ENCODE peak calls at places on chromosome 17, in nine cellular contexts. S, T, O, L, R, E, A, X and B are unnamed samples.
A peak's percentile ranks its signal among the peaks of the same experiment; 100 is the strongest.

GRCh38 chr17:18009609-18010420 is 29.2 kb downstream of the ATPAF2 start:
- DNase-seq in S (no peak), T (no peak), O (no peak), L (no peak), R (no peak), E (no peak), A (no peak), X (no peak), B (no peak)

GRCh38 chr17:38608648-38609047 is 2.9 kb upstream of the SRCIN1 start:
- DNase-seq in S (no peak), T (peak; percentile 52), O (no peak), L (peak; percentile 92), R (no peak), E (no peak), A (no peak), X (no peak), B (no peak)

GRCh38 chr17:3865166-3865565 is 19.1 kb upstream of the NCBP3 start:
- DNase-seq in S (no peak), T (no peak), O (no peak), L (no peak), R (no peak), E (peak; percentile 22), A (no peak), X (no peak), B (peak; percentile 45)

GRCh38 chr17:72126575-72127486 is 6.0 kb downstream of the SOX9 start:
- DNase-seq in S (no peak), T (peak; percentile 54), O (peak; percentile 75), L (peak; percentile 63), R (peak; percentile 92), E (no peak), A (no peak), X (no peak), B (no peak)

GRCh38 chr17:40458851-40459482 is 15.7 kb downstream of the IGFBP4 start:
- DNase-seq in S (no peak), T (no peak), O (peak; percentile 42), L (no peak), R (no peak), E (no peak), A (no peak), X (no peak), B (no peak)

GRCh38 chr17:2412561-2413021 is 11.7 kb upstream of the MNT start:
- DNase-seq in S (no peak), T (no peak), O (no peak), L (no peak), R (peak; percentile 58), E (no peak), A (no peak), X (no peak), B (no peak)

GRCh38 chr17:74738051-74738996 is 1.3 kb downstream of the RAB37 start:
- DNase-seq in S (peak; percentile 88), T (no peak), O (peak; percentile 81), L (peak; percentile 62), R (no peak), E (no peak), A (no peak), X (peak; percentile 68), B (no peak)

GRCh38 chr17:6374761-6375312 is 60.1 kb downstream of the AIPL1 start:
- DNase-seq in S (no peak), T (peak; percentile 84), O (peak; percentile 66), L (no peak), R (peak; percentile 39), E (no peak), A (no peak), X (no peak), B (no peak)

GRCh38 chr17:49497147-49498036 is 2.3 kb downstream of the NGFR start:
- DNase-seq in S (no peak), T (peak; percentile 37), O (no peak), L (no peak), R (peak; percentile 15), E (no peak), A (no peak), X (no peak), B (no peak)

GRCh38 chr17:43456661-43457361 is 27.0 kb upstream of the DHX8 start:
- DNase-seq in S (no peak), T (peak; percentile 13), O (no peak), L (peak; percentile 25), R (peak; percentile 86), E (peak; percentile 56), A (no peak), X (no peak), B (no peak)

GRCh38 chr17:12686486-12686885 is 20.8 kb downstream of the MYOCD start:
- DNase-seq in S (no peak), T (no peak), O (no peak), L (no peak), R (no peak), E (no peak), A (no peak), X (no peak), B (no peak)

GRCh38 chr17:7045492-7046126 is 1.7 kb upstream of the SLC16A11 start:
- DNase-seq in S (peak; percentile 74), T (peak; percentile 33), O (peak; percentile 91), L (peak; percentile 79), R (peak; percentile 64), E (peak; percentile 54), A (peak; percentile 67), X (no peak), B (no peak)

GRCh38 chr17:10156579-10157488 is 41.6 kb downstream of the GAS7 start:
- DNase-seq in S (no peak), T (no peak), O (no peak), L (peak; percentile 53), R (no peak), E (no peak), A (no peak), X (no peak), B (peak; percentile 95)

GRCh38 chr17:2043785-2044184 is 2.0 kb downstream of the OVCA2 start:
- DNase-seq in S (no peak), T (no peak), O (peak; percentile 50), L (no peak), R (peak; percentile 70), E (no peak), A (no peak), X (no peak), B (no peak)

GRCh38 chr17:59149841-59150511 is 5.0 kb downstream of the SKA2 start:
- DNase-seq in S (peak; percentile 24), T (no peak), O (peak; percentile 10), L (no peak), R (no peak), E (no peak), A (no peak), X (no peak), B (no peak)

GRCh38 chr17:35022536-35023063 is 40.9 kb downstream of the RFFL start:
- DNase-seq in S (no peak), T (peak; percentile 73), O (peak; percentile 82), L (peak; percentile 31), R (peak; percentile 95), E (peak; percentile 30), A (peak; percentile 65), X (peak; percentile 69), B (peak; percentile 88)
- TF ChIP-seq CTCF in S (no peak), T (no peak), O (no peak), L (no peak), R (peak; percentile 6), E (no peak), A (peak; percentile 58), X (no peak), B (no peak)

GRCh38 chr17:76003915-76004314 is 3.3 kb downstream of the CDK3 start:
- DNase-seq in S (no peak), T (no peak), O (no peak), L (no peak), R (no peak), E (no peak), A (no peak), X (no peak), B (no peak)

GRCh38 chr17:76000016-76000754 is 470 bp upstream of the CDK3 start:
- DNase-seq in S (peak; percentile 83), T (no peak), O (peak; percentile 73), L (peak; percentile 87), R (no peak), E (no peak), A (no peak), X (peak; percentile 53), B (no peak)

GRCh38 chr17:75998327-75998795 is 2.3 kb upstream of the CDK3 start:
- DNase-seq in S (no peak), T (no peak), O (no peak), L (peak; percentile 62), R (no peak), E (no peak), A (no peak), X (no peak), B (no peak)

GRCh38 chr17:76002100-76002499 is 1.4 kb downstream of the CDK3 start:
- DNase-seq in S (no peak), T (no peak), O (no peak), L (no peak), R (no peak), E (no peak), A (no peak), X (no peak), B (no peak)

GRCh38 chr17:76000755-76001521 is at the start of gene CDK3:
- DNase-seq in S (no peak), T (no peak), O (no peak), L (peak; percentile 74), R (no peak), E (no peak), A (no peak), X (no peak), B (no peak)
- TF ChIP-seq CTCF in S (peak; percentile 61), T (peak; percentile 51), O (peak; percentile 31), L (no peak), R (no peak), E (no peak), A (no peak), X (no peak), B (peak; percentile 71)

DNA sequence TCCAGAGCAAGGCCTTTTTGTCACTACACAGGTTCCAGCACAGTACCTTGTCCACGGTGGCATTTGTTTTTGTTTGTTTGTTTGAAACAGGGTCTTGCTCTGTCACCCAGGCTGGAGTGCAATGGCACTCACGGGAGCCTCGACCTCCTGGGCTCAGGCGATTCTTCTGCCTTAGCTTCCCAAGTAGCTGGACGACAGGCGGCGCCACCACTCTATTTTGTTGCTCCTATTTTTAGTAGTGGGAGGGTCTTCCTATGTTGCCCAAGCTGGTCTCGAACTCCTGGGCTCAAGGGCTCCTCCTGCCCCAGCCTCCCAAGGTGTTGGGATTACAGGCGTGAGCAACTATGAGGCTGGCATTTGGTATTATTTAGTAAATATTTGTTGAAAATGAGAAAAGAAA is 10.3 kb downstream of the MRC2 start:
- DNase-seq in S (no peak), T (no peak), O (no peak), L (no peak), R (no peak), E (no peak), A (no peak), X (no peak), B (no peak)
- TF ChIP-seq CTCF in S (no peak), T (no peak), O (no peak), L (no peak), R (no peak), E (no peak), A (no peak), X (no peak), B (no peak)

DNA sequence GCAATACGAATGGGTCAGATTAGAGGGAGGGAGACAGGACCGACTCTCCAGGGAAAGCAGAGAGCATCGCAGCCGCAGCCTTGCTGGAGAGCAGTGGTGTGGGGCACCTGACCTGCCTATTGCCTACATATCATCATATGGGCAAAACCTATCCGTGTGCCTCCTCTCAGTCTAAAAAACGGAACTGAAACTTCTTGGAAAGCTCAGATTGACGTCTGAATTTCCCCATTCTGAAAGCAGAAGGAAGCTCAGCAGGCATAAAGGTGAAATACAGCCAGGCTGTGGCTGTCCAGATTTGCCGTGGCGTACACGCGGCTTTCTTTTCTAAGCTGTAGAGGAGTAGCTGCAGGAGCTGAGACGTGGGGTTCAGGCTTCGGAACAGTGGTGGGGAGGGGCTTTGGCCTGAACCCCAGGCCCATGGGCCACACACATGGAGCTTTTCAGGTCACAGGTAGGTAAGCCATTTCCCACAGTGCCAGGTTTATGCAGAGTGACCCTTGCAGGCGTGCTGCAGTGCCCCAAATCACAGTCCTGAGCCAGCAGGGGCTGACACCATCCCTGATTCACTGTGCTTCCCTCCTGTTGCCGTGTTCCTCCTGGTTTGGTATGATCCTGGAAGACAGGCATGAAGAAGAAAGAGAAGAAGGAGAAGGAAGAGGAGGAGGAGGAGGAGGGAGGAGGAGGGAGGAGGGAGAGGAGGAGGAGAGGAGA is 41.6 kb upstream of the TNRC6C start:
- DNase-seq in S (peak; percentile 81), T (no peak), O (no peak), L (peak; percentile 16), R (no peak), E (no peak), A (no peak), X (no peak), B (peak; percentile 77)
- TF ChIP-seq CTCF in S (no peak), T (no peak), O (no peak), L (no peak), R (no peak), E (no peak), A (no peak), X (no peak), B (no peak)